ENCODE peak calls at places on chromosome 14, in seven cellular contexts. R, V, X, H, S, G and Y are unnamed samples.

GRCh38 chr14:77924392-77924948 is 124.6 kb downstream of the ADCK1 start:
- DNase-seq in G (no peak), H (no peak), V (no peak), R (no peak), X (no peak), S (no peak), Y (no peak)

GRCh38 chr14:39472078-39472477 is 39.8 kb upstream of the FBXO33 start:
- DNase-seq in S (no peak), H (no peak), G (no peak), R (no peak), X (no peak), V (no peak), Y (no peak)

GRCh38 chr14:51593397-51593796 is 58.3 kb upstream of the FRMD6 start:
- DNase-seq in G (no peak), V (no peak), R (no peak), H (no peak), S (no peak), X (no peak), Y (no peak)

GRCh38 chr14:35242599-35243311 is 49.4 kb upstream of the PSMA6 start:
- DNase-seq in X (no peak), G (no peak), S (no peak), R (no peak), V (no peak), H (no peak), Y (no peak)

GRCh38 chr14:50943261-50943942 is 881 bp downstream of the PYGL start:
- DNase-seq in V (peak), R (no peak), S (peak), H (no peak), G (no peak), X (peak), Y (no peak)

GRCh38 chr14:64196668-64197411 is 97.3 kb downstream of the ESR2 start:
- DNase-seq in S (peak), G (no peak), R (no peak), X (no peak), H (no peak), V (no peak), Y (no peak)

GRCh38 chr14:69726761-69727511 is 40.0 kb upstream of the SRSF5 start:
- DNase-seq in V (peak), S (peak), H (peak), R (peak), G (peak), X (peak), Y (no peak)

GRCh38 chr14:21352587-21352986 is 31.2 kb downstream of the SUPT16H start:
- DNase-seq in G (no peak), H (no peak), V (no peak), R (peak), S (no peak), X (no peak), Y (no peak)

GRCh38 chr14:103206023-103206481 is 82.8 kb downstream of the TNFAIP2 start:
- DNase-seq in R (no peak), G (no peak), H (no peak), S (peak), X (no peak), V (peak), Y (no peak)

GRCh38 chr14:99395904-99396530 is 84.6 kb downstream of the SETD3 start:
- DNase-seq in X (no peak), S (peak), R (no peak), V (no peak), H (peak), G (no peak), Y (peak)

GRCh38 chr14:105739331-105740102 is 213.1 kb downstream of the TMEM121 start:
- DNase-seq in V (no peak), G (no peak), H (no peak), S (no peak), X (no peak), R (no peak), Y (no peak)
- H3K4me3 ChIP-seq in V (no peak), G (no peak), H (no peak), S (no peak), X (no peak), R (no peak), Y (no peak)

GRCh38 chr14:91012050-91012449 is 48.4 kb downstream of the RPS6KA5 start:
- DNase-seq in X (no peak), V (no peak), R (no peak), H (no peak), G (no peak), S (no peak), Y (no peak)
- H3K4me3 ChIP-seq in X (no peak), V (peak), R (no peak), H (no peak), G (peak), S (no peak), Y (no peak)

GRCh38 chr14:36656769-36657408 is 4.8 kb upstream of the PAX9 start:
- DNase-seq in S (no peak), G (no peak), V (no peak), X (no peak), H (no peak), R (no peak), Y (no peak)
- H3K4me3 ChIP-seq in S (no peak), G (peak), V (peak), X (peak), H (peak), R (no peak), Y (peak)

GRCh38 chr14:42475289-42475688 is 868.6 kb downstream of the LRFN5 start:
- DNase-seq in H (no peak), R (no peak), X (no peak), S (no peak), V (no peak), G (no peak), Y (no peak)
- H3K4me3 ChIP-seq in H (no peak), R (no peak), X (no peak), S (no peak), V (no peak), G (no peak), Y (no peak)

DNA sequence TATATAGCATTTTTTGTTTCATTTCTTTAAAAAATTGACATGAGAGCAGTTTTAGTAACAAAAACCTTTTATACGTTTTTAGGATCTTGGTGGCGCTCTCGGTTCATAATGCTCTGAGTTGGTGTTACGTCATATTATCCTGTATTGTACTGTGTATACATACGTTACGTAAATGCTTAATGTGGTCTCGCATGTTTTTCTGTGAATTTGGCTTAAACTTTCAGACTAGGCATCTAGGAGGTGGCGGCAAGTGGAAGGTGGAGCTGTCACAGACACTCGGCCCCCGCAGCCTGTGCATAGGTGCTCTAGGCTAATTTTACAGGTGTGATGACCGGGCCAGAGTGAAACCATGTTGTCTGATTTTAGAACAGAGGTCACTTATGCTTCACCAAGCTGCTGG is 60.0 kb downstream of the PPP2R5C start:
- DNase-seq in V (no peak), H (peak), X (no peak), R (no peak), G (no peak), S (no peak), Y (no peak)
- H3K4me3 ChIP-seq in V (no peak), H (no peak), X (no peak), R (peak), G (no peak), S (no peak), Y (no peak)

GRCh38 chr14:55600784-55601561 is 21.0 kb downstream of the KTN1 start:
- DNase-seq in G (no peak), S (peak), X (no peak), H (no peak), R (no peak), V (no peak), Y (no peak)
- H3K4me3 ChIP-seq in G (no peak), S (no peak), X (no peak), H (no peak), R (no peak), V (no peak), Y (no peak)

GRCh38 chr14:75431011-75431410 is 3.2 kb downstream of the JDP2 start:
- DNase-seq in S (no peak), H (no peak), R (no peak), X (no peak), G (no peak), V (no peak), Y (no peak)

GRCh38 chr14:75430106-75430505 is 2.3 kb downstream of the JDP2 start:
- DNase-seq in H (no peak), V (peak), X (no peak), S (peak), G (no peak), R (no peak), Y (no peak)

GRCh38 chr14:75431827-75432226 is 4.0 kb downstream of the JDP2 start:
- DNase-seq in H (no peak), G (no peak), S (no peak), X (no peak), R (no peak), V (no peak), Y (no peak)

GRCh38 chr14:75429562-75429961 is 1.7 kb downstream of the JDP2 start:
- DNase-seq in S (no peak), V (no peak), G (no peak), H (no peak), X (no peak), R (peak), Y (no peak)

DNA sequence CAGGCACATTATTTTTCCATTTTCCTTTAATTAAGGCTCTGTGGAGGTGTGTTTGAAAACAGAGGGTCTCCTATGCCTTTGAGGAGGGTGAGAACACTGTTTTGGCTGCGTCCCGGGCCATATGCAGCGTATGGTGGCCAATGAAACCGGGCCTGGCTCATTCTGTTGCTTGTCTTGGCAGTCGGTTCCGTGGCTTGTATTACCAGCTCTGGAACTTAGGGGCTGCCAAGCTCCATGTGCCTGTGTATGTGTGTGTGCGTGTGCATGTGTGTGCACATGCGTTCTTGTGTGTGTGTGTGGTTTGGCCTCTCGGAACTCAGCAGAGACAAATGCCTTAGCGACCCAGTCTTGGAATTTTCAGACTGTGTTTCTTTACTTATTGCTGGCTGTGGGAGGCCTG is 2.7 kb downstream of the JDP2 start:
- DNase-seq in S (peak), X (no peak), R (peak), V (peak), G (no peak), H (no peak), Y (no peak)
- H3K4me3 ChIP-seq in S (peak), X (peak), R (peak), V (peak), G (peak), H (no peak), Y (peak)

GRCh38 chr14:44963775-44964380 is 1.9 kb downstream of the TOGARAM1 start:
- DNase-seq in V (no peak), R (peak), H (no peak), S (peak), X (no peak), G (no peak), Y (no peak)
- H3K4me3 ChIP-seq in V (peak), R (peak), H (no peak), S (peak), X (peak), G (peak), Y (peak)

DNA sequence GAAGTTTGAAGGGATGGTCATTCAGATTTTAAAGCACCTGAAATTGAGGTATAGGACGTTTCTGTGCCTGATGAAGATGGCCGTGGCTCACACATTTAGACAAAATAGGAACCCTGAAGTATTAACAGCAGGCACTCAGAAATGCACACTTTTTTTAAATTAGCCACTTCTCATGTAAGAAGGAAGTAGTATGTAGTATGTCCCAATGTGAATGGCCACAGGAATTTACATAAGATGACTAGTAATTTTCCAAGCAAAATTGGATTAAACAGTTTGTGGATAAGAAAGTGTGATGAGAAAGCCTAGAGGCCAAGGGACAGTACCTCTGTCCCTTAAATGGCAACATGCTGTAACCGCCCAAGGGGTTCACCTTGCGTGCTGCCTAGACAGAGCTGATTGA is 1.8 kb upstream of the MIS18BP1 start:
- DNase-seq in R (no peak), S (no peak), H (no peak), V (no peak), X (no peak), G (no peak), Y (no peak)
- H3K4me3 ChIP-seq in R (no peak), S (no peak), H (no peak), V (no peak), X (no peak), G (no peak), Y (no peak)

DNA sequence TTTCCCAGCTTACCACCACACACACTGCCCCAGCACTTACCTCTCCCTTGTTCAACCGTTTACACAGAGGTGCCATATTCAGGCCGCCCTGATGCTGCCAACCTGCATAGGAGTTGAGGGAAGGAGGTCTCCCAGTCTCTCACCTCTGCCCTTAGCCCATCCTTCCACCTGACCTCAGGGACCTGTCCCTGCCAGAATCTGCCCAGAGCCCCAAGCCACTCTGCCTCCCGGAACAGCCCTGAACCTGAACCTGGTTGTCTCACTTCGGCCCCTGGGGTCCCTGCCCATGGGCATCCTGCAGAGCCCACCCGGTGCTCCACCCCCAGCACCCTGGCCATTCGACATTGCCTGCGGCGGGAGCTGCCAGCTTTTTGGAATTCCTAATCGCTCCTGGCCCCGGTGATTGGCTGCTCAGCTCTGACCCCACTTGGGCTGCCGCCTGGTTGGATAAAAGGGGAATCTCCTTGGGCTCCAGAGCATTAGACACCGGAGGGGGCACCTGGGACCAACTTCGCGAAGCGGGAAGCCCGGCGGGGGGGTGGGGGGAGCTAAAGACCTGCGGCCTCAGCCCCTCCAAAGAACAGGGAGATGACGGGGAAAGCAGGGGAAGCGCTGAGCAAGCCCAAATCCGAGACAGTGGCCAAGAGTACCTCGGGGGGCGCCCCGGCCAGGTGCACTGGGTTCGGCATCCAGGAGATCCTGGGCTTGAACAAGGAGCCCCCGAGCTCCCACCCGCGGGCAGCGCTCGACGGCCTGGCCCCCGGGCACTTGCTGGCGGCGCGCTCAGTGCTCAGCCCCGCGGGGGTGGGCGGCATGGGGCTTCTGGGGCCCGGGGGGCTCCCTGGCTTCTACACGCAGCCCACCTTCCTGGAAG is at the start of gene VSX2:
- DNase-seq in V (no peak), G (no peak), X (no peak), S (no peak), H (no peak), R (no peak), Y (no peak)
- H3K4me3 ChIP-seq in V (peak), G (peak), X (peak), S (no peak), H (peak), R (no peak), Y (no peak)